ENCODE peak calls at places on chromosomes 2 and 18, in four cellular contexts. One of them, this sample, is unnamed.

GRCh38 chr2:45285311-45285710 is 276.1 kb upstream of the SIX2 start:
- DNase-seq in spleen: no peak
- DNase-seq in left ventricle myocardium inferior: no peak
- DNase-seq in CD4-positive, CD25-positive, alpha-beta regulatory T cell: no peak
- DNase-seq in this sample: no peak

GRCh38 chr2:11697103-11697871 is 27.3 kb upstream of the NTSR2 start:
- DNase-seq in spleen: peak; percentile 76
- DNase-seq in left ventricle myocardium inferior: peak; percentile 44
- DNase-seq in CD4-positive, CD25-positive, alpha-beta regulatory T cell: no peak
- DNase-seq in this sample: no peak

GRCh38 chr18:6058941-6059340 is 163.6 kb upstream of the TMEM200C start:
- DNase-seq in spleen: no peak
- DNase-seq in left ventricle myocardium inferior: peak; percentile 42
- DNase-seq in CD4-positive, CD25-positive, alpha-beta regulatory T cell: no peak
- DNase-seq in this sample: no peak

GRCh38 chr2:148720501-148720998 is 76.0 kb downstream of the EPC2 start:
- DNase-seq in spleen: peak; percentile 62
- DNase-seq in left ventricle myocardium inferior: no peak
- DNase-seq in CD4-positive, CD25-positive, alpha-beta regulatory T cell: no peak
- DNase-seq in this sample: no peak

GRCh38 chr18:26722582-26722931 is 142.9 kb downstream of the AQP4 start:
- DNase-seq in spleen: no peak
- DNase-seq in left ventricle myocardium inferior: no peak
- DNase-seq in CD4-positive, CD25-positive, alpha-beta regulatory T cell: no peak
- DNase-seq in this sample: no peak

GRCh38 chr18:57542126-57542525 is 44.4 kb downstream of the FECH start:
- DNase-seq in spleen: no peak
- DNase-seq in left ventricle myocardium inferior: no peak
- DNase-seq in CD4-positive, CD25-positive, alpha-beta regulatory T cell: no peak
- DNase-seq in this sample: no peak

GRCh38 chr2:140893685-140894084 is 1237.1 kb downstream of the LRP1B start:
- DNase-seq in spleen: no peak
- DNase-seq in left ventricle myocardium inferior: no peak
- DNase-seq in CD4-positive, CD25-positive, alpha-beta regulatory T cell: no peak
- DNase-seq in this sample: no peak

GRCh38 chr2:205482399-205483065 is 199.8 kb upstream of the NRP2 start:
- DNase-seq in spleen: no peak
- DNase-seq in left ventricle myocardium inferior: peak; percentile 38
- DNase-seq in CD4-positive, CD25-positive, alpha-beta regulatory T cell: no peak
- DNase-seq in this sample: no peak

GRCh38 chr2:59190518-59190917 is 949.4 kb upstream of the FANCL start:
- DNase-seq in spleen: no peak
- DNase-seq in left ventricle myocardium inferior: no peak
- DNase-seq in CD4-positive, CD25-positive, alpha-beta regulatory T cell: no peak
- DNase-seq in this sample: no peak

GRCh38 chr2:85119900-85120299 is 13.3 kb upstream of the TCF7L1 start:
- DNase-seq in spleen: no peak
- DNase-seq in left ventricle myocardium inferior: no peak
- DNase-seq in CD4-positive, CD25-positive, alpha-beta regulatory T cell: no peak
- DNase-seq in this sample: no peak

GRCh38 chr2:220394433-220394832 is 767.0 kb downstream of the SLC4A3 start:
- DNase-seq in spleen: no peak
- DNase-seq in left ventricle myocardium inferior: peak; percentile 31
- DNase-seq in CD4-positive, CD25-positive, alpha-beta regulatory T cell: no peak
- DNase-seq in this sample: no peak

GRCh38 chr18:3526421-3527354 is 76.7 kb downstream of the TGIF1 start:
- DNase-seq in spleen: no peak
- DNase-seq in left ventricle myocardium inferior: no peak
- DNase-seq in CD4-positive, CD25-positive, alpha-beta regulatory T cell: no peak
- DNase-seq in this sample: no peak

GRCh38 chr2:72010647-72011355 is 136.9 kb downstream of the CYP26B1 start:
- DNase-seq in spleen: no peak
- DNase-seq in left ventricle myocardium inferior: no peak
- DNase-seq in CD4-positive, CD25-positive, alpha-beta regulatory T cell: no peak
- DNase-seq in this sample: no peak

GRCh38 chr2:122132292-122132691 is 376.8 kb downstream of the TSN start:
- DNase-seq in spleen: no peak
- DNase-seq in left ventricle myocardium inferior: no peak
- DNase-seq in CD4-positive, CD25-positive, alpha-beta regulatory T cell: no peak
- DNase-seq in this sample: no peak

GRCh38 chr2:229275506-229275905 is 4.4 kb upstream of the PID1 start:
- DNase-seq in spleen: no peak
- DNase-seq in left ventricle myocardium inferior: no peak
- DNase-seq in CD4-positive, CD25-positive, alpha-beta regulatory T cell: no peak
- DNase-seq in this sample: no peak

GRCh38 chr18:49654347-49654746 is 92.5 kb downstream of the LIPG start:
- DNase-seq in spleen: no peak
- DNase-seq in left ventricle myocardium inferior: no peak
- DNase-seq in CD4-positive, CD25-positive, alpha-beta regulatory T cell: no peak
- DNase-seq in this sample: no peak

GRCh38 chr2:28488083-28488482 is 7.8 kb upstream of the PLB1 start:
- DNase-seq in spleen: no peak
- DNase-seq in left ventricle myocardium inferior: no peak
- DNase-seq in CD4-positive, CD25-positive, alpha-beta regulatory T cell: no peak
- DNase-seq in this sample: no peak

GRCh38 chr2:1618191-1618961 is 125.9 kb downstream of the PXDN start:
- DNase-seq in spleen: peak; percentile 68
- DNase-seq in left ventricle myocardium inferior: no peak
- DNase-seq in CD4-positive, CD25-positive, alpha-beta regulatory T cell: no peak
- DNase-seq in this sample: no peak

GRCh38 chr2:29115797-29116781 is 874 bp downstream of the CLIP4 start:
- DNase-seq in spleen: peak; percentile 89
- DNase-seq in left ventricle myocardium inferior: peak; percentile 56
- DNase-seq in CD4-positive, CD25-positive, alpha-beta regulatory T cell: peak; percentile 42
- DNase-seq in this sample: peak; percentile 83

GRCh38 chr2:160214461-160215055 is 14.5 kb upstream of the ITGB6 start:
- DNase-seq in spleen: no peak
- DNase-seq in left ventricle myocardium inferior: peak; percentile 19
- DNase-seq in CD4-positive, CD25-positive, alpha-beta regulatory T cell: no peak
- DNase-seq in this sample: no peak

GRCh38 chr2:54967759-54968365 is 82.4 kb downstream of the RTN4 start:
- DNase-seq in spleen: peak; percentile 51
- DNase-seq in left ventricle myocardium inferior: peak; percentile 43
- DNase-seq in CD4-positive, CD25-positive, alpha-beta regulatory T cell: no peak
- DNase-seq in this sample: no peak

GRCh38 chr2:54967269-54967668 is 83.0 kb downstream of the RTN4 start:
- DNase-seq in spleen: no peak
- DNase-seq in left ventricle myocardium inferior: no peak
- DNase-seq in CD4-positive, CD25-positive, alpha-beta regulatory T cell: no peak
- DNase-seq in this sample: no peak

GRCh38 chr2:54966837-54967236 is 83.4 kb downstream of the RTN4 start:
- DNase-seq in spleen: no peak
- DNase-seq in left ventricle myocardium inferior: no peak
- DNase-seq in CD4-positive, CD25-positive, alpha-beta regulatory T cell: no peak
- DNase-seq in this sample: no peak

GRCh38 chr2:54965425-54965824 is 84.8 kb downstream of the RTN4 start:
- DNase-seq in spleen: no peak
- DNase-seq in left ventricle myocardium inferior: no peak
- DNase-seq in CD4-positive, CD25-positive, alpha-beta regulatory T cell: no peak
- DNase-seq in this sample: no peak

DNA sequence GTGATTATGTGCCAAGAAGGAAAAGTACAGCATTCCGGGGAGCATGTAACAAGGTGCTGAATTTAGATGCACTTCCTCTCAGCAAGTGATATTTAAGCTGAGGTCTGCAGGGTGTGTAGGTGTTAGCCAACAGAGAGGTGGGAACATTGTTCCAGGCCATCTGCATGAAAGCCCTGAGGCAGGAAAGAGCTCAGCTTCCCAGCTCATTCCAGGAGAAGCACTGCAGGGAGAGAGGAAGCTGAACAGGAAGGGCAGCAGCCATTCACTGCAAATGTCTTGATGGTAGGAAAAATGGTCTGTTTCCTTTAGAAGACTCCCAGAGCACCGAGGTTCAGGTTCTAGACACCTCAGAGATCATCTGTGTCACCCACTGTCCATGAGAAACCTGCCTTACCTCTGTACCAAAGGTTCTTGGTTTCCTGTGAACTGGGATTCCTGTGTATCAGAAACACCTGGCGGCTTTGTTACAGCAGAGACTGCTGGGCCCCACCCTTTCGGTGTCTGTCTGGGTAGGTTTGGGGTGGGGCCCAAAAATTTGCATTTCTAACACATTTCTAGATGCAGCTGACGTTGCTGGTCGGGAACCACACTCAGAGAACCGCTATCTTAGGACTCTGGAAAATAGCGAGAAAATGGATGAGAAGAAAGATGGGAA is 84.0 kb downstream of the RTN4 start:
- DNase-seq in spleen: no peak
- DNase-seq in left ventricle myocardium inferior: no peak
- DNase-seq in CD4-positive, CD25-positive, alpha-beta regulatory T cell: no peak
- DNase-seq in this sample: no peak
- H3K27ac ChIP-seq in spleen: no peak overlapping the region
- H3K27ac ChIP-seq in left ventricle myocardium inferior: peak overlapping the region; percentile 41
- H3K27ac ChIP-seq in CD4-positive, CD25-positive, alpha-beta regulatory T cell: peak overlapping the region; percentile 52
- H3K27ac ChIP-seq in this sample: no peak overlapping the region

DNA sequence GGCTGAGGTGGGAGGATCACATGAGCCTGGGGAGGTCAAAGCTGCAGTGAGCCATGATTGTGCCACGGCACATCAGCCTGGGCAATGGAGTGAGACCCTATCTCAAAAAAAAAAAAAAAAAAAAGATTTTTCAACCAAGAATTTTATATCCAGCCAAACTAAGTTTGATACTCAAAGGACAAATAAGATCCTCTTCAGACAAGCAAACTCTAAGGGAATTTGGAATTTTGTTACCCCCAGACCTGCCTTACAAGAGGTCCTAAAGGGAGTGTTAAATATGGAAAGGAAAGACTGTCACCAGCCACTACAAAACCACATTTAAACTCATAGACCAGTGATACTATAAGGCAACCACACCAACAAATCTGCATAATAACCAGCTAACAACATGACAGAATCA is 67.5 kb downstream of the WDPCP start:
- DNase-seq in spleen: no peak
- DNase-seq in left ventricle myocardium inferior: no peak
- DNase-seq in CD4-positive, CD25-positive, alpha-beta regulatory T cell: no peak
- DNase-seq in this sample: no peak
- H3K9me3 ChIP-seq in spleen: peaks cover 24% of the 10 kb centered on the region
- H3K9me3 ChIP-seq in left ventricle myocardium inferior: peaks cover 46% of the 10 kb centered on the region
- H3K9me3 ChIP-seq in CD4-positive, CD25-positive, alpha-beta regulatory T cell: peaks cover 20% of the 10 kb centered on the region
- H3K9me3 ChIP-seq in this sample: peaks cover 8% of the 10 kb centered on the region

GRCh38 chr2:64543006-64543697 is 19.0 kb downstream of the AFTPH start:
- DNase-seq in spleen: no peak
- DNase-seq in left ventricle myocardium inferior: no peak
- DNase-seq in CD4-positive, CD25-positive, alpha-beta regulatory T cell: no peak
- DNase-seq in this sample: no peak

GRCh38 chr2:64541547-64541946 is 17.4 kb downstream of the AFTPH start:
- DNase-seq in spleen: no peak
- DNase-seq in left ventricle myocardium inferior: no peak
- DNase-seq in CD4-positive, CD25-positive, alpha-beta regulatory T cell: no peak
- DNase-seq in this sample: no peak

GRCh38 chr2:64538764-64539433 is 14.8 kb downstream of the AFTPH start:
- DNase-seq in spleen: no peak
- DNase-seq in left ventricle myocardium inferior: no peak
- DNase-seq in CD4-positive, CD25-positive, alpha-beta regulatory T cell: no peak
- DNase-seq in this sample: no peak

GRCh38 chr2:64540615-64541014 is 16.5 kb downstream of the AFTPH start:
- DNase-seq in spleen: no peak
- DNase-seq in left ventricle myocardium inferior: no peak
- DNase-seq in CD4-positive, CD25-positive, alpha-beta regulatory T cell: no peak
- DNase-seq in this sample: no peak

DNA sequence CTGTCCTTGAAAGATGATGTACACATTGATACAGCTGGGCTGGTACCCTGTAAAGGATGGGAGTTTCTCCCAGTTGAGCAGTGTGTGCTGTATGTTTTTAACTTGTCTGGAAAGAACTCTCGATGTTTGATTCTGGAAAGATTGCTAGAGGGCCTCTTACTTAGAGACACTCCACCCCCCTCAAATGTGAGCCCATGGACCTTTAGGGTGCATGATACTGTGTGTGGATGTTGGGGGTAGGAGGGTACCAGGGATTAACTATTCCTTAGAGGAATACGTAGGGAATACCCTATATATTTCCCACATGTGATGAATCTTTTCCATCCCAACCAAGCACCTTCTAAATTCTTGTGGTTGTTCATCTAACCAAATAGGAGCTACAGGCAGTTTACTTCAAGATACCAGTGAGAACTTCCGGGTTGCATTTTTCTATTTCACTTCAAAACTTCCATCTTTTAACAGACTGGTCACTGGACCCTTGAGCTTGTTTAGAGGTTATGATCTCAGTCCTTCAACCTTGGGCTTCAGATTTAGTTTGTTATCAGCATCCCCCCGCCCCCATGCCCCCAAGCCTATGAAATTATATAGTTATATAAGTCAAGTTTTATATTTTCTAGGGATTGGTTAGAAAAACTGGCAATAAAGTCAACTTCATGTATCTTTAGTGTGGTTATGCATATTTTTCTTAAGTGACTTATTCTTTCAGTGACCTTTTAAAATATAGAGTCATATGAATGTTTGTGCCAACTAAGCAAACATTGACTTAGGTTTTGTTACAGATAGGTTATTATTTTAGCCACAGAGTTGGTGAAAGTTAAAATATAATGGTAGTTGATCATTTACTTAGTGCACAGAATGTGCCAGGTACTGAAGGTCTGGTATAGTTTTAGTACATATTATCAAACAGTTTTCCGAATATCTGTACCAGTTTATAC is 18.2 kb downstream of the AFTPH start:
- DNase-seq in spleen: no peak
- DNase-seq in left ventricle myocardium inferior: no peak
- DNase-seq in CD4-positive, CD25-positive, alpha-beta regulatory T cell: no peak
- DNase-seq in this sample: no peak
- H3K4me1 ChIP-seq in spleen: peaks cover 34% of the 10 kb centered on the region
- H3K4me1 ChIP-seq in left ventricle myocardium inferior: peaks cover 48% of the 10 kb centered on the region
- H3K4me1 ChIP-seq in CD4-positive, CD25-positive, alpha-beta regulatory T cell: peaks cover 34% of the 10 kb centered on the region
- H3K4me1 ChIP-seq in this sample: no peaks in the 10 kb centered on the region

DNA sequence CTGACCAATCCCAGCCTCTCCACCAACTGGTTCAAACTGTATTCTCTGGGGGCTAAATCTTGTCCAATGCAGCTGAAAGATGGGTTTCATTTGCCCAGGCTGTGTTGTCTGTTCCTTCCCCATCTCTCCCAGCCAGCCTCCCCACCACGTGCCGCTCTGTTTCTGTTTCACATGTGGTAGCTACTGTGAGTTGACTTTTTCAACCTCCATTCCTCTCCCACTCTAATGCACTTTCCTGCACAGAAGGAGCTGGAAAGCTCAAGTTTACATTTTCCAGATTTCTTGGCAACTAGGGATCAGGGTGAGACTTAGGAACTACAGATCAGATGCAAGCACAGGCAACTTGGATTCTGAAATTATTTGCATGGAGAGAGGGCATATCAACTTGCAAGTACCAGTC is 19.0 kb upstream of the NPAS2 start:
- DNase-seq in spleen: no peak
- DNase-seq in left ventricle myocardium inferior: no peak
- DNase-seq in CD4-positive, CD25-positive, alpha-beta regulatory T cell: no peak
- DNase-seq in this sample: no peak
- H3K27ac ChIP-seq in spleen: no peak overlapping the region
- H3K27ac ChIP-seq in left ventricle myocardium inferior: no peak overlapping the region
- H3K27ac ChIP-seq in CD4-positive, CD25-positive, alpha-beta regulatory T cell: no peak overlapping the region
- H3K27ac ChIP-seq in this sample: no peak overlapping the region

GRCh38 chr2:95719473-95720060 is 127.8 kb downstream of the TRIM43 start:
- DNase-seq in spleen: no peak
- DNase-seq in left ventricle myocardium inferior: no peak
- DNase-seq in CD4-positive, CD25-positive, alpha-beta regulatory T cell: no peak
- DNase-seq in this sample: no peak
- H3K9me3 ChIP-seq in spleen: no peaks in the 10 kb centered on the region
- H3K9me3 ChIP-seq in left ventricle myocardium inferior: no peaks in the 10 kb centered on the region
- H3K9me3 ChIP-seq in CD4-positive, CD25-positive, alpha-beta regulatory T cell: no peaks in the 10 kb centered on the region
- H3K9me3 ChIP-seq in this sample: no peaks in the 10 kb centered on the region